ENCODE peak calls at places on chromosomes 5 and 9, in five cellular contexts. U, J, Z, D and H are unnamed samples.

GRCh38 chr5:75496026-75496425 is 15.4 kb downstream of the CERT1 start:
- DNase-seq in D (no peak), U (no peak), Z (no peak), J (no peak), H (no peak)

GRCh38 chr9:92332577-92333287 is 7.0 kb downstream of the CENPP start:
- DNase-seq in U (peak; percentile 30), Z (no peak), J (no peak), D (no peak), H (peak; percentile 43)

GRCh38 chr5:1516615-1517601 is 6.9 kb downstream of the LPCAT1 start:
- DNase-seq in J (peak; percentile 48), U (no peak), Z (no peak), D (no peak), H (peak; percentile 93)

GRCh38 chr9:114077162-114077837 is 800 bp downstream of the AMBP start:
- DNase-seq in J (no peak), D (no peak), U (no peak), Z (no peak), H (no peak)

GRCh38 chr5:92704590-92704989 is 876.4 kb downstream of the NR2F1-AS1 start:
- DNase-seq in U (no peak), J (no peak), D (no peak), Z (no peak), H (peak; percentile 8)

GRCh38 chr9:125522328-125522725 is 184.7 kb downstream of the MAPKAP1 start:
- DNase-seq in Z (no peak), D (no peak), U (no peak), J (no peak), H (peak; percentile 76)

GRCh38 chr9:16266648-16267276 is 603.7 kb downstream of the BNC2 start:
- DNase-seq in Z (no peak), U (no peak), J (peak; percentile 45), D (peak; percentile 10), H (no peak)

GRCh38 chr5:133192716-133193115 is 140.9 kb downstream of the HSPA4 start:
- DNase-seq in U (no peak), D (no peak), Z (no peak), J (no peak), H (no peak)

GRCh38 chr9:93041108-93041802 is 17.2 kb upstream of the SUSD3 start:
- DNase-seq in J (peak; percentile 59), Z (no peak), D (peak; percentile 74), U (no peak), H (no peak)

GRCh38 chr5:33772276-33772990 is 119.4 kb downstream of the ADAMTS12 start:
- DNase-seq in J (no peak), U (no peak), D (no peak), Z (no peak), H (peak; percentile 80)

GRCh38 chr9:12847591-12847990 is 72.8 kb downstream of the LURAP1L start:
- DNase-seq in U (no peak), J (peak; percentile 7), Z (no peak), D (no peak), H (peak; percentile 53)

GRCh38 chr9:98515506-98516204 is 193.1 kb downstream of the GABBR2 start:
- DNase-seq in U (no peak), J (no peak), Z (no peak), D (no peak), H (no peak)

GRCh38 chr5:172102913-172103629 is 85.0 kb downstream of the STK10 start:
- DNase-seq in D (peak; percentile 61), Z (no peak), J (peak; percentile 73), U (no peak), H (peak; percentile 95)

GRCh38 chr9:77166193-77166592 is 11.1 kb upstream of the VPS13A start:
- DNase-seq in D (no peak), Z (no peak), J (no peak), U (no peak), H (no peak)

GRCh38 chr9:77161191-77161590 is 16.1 kb upstream of the VPS13A start:
- DNase-seq in Z (no peak), U (no peak), J (no peak), D (no peak), H (no peak)

GRCh38 chr9:77161966-77162365 is 15.4 kb upstream of the VPS13A start:
- DNase-seq in J (no peak), U (no peak), D (no peak), Z (no peak), H (no peak)

GRCh38 chr9:77162366-77162765 is 15.0 kb upstream of the VPS13A start:
- DNase-seq in Z (no peak), D (no peak), J (no peak), U (no peak), H (no peak)

DNA sequence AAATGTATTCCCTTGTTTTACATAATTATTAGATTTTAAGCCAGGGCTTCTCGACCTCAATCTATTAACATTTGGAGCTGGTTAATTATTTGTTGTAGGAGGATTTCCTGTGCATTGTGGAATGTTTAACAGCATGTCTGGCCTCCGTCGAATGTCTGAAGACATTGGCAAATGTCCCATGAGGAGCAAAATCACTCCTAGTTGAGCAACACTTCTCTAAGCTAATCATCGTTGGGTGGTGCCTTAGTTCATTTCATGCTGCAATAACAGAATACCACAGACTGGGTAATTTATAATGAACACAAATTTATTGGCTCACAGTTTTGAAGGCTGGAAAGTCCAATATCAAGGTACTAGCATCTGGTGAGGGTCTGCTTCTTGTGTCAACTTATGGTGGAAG is 13.4 kb upstream of the VPS13A start:
- DNase-seq in Z (no peak), D (no peak), U (no peak), J (no peak), H (peak; percentile 58)
- TF ChIP-seq USF2 in Z (no peak), D (no peak), U (no peak), J (no peak), H (no peak)

GRCh38 chr5:123035950-123036390 is 555 bp downstream of the PPIC start:
- DNase-seq in J (peak; percentile 70), U (peak; percentile 79), Z (no peak), D (peak; percentile 25), H (peak; percentile 29)
- TF ChIP-seq RCOR1 in J (no peak), U (no peak), Z (no peak), D (no peak), H (no peak)

GRCh38 chr5:39167141-39167972 is 52.0 kb downstream of the FYB1 start:
- DNase-seq in J (peak; percentile 24), Z (no peak), U (no peak), D (peak; percentile 42), H (peak; percentile 28)

GRCh38 chr5:39160576-39161213 is 58.7 kb downstream of the FYB1 start:
- DNase-seq in Z (no peak), D (no peak), J (no peak), U (no peak), H (no peak)

GRCh38 chr5:39161578-39161977 is 57.8 kb downstream of the FYB1 start:
- DNase-seq in J (no peak), U (no peak), Z (no peak), D (no peak), H (no peak)

GRCh38 chr5:39164529-39165402 is 54.6 kb downstream of the FYB1 start:
- DNase-seq in U (no peak), J (no peak), D (peak; percentile 45), Z (no peak), H (peak; percentile 19)

GRCh38 chr5:39164016-39164415 is 55.3 kb downstream of the FYB1 start:
- DNase-seq in D (no peak), Z (no peak), J (no peak), U (no peak), H (no peak)
- TF ChIP-seq USF2 in D (peak; percentile 75), Z (no peak), J (no peak), U (no peak), H (no peak)

DNA sequence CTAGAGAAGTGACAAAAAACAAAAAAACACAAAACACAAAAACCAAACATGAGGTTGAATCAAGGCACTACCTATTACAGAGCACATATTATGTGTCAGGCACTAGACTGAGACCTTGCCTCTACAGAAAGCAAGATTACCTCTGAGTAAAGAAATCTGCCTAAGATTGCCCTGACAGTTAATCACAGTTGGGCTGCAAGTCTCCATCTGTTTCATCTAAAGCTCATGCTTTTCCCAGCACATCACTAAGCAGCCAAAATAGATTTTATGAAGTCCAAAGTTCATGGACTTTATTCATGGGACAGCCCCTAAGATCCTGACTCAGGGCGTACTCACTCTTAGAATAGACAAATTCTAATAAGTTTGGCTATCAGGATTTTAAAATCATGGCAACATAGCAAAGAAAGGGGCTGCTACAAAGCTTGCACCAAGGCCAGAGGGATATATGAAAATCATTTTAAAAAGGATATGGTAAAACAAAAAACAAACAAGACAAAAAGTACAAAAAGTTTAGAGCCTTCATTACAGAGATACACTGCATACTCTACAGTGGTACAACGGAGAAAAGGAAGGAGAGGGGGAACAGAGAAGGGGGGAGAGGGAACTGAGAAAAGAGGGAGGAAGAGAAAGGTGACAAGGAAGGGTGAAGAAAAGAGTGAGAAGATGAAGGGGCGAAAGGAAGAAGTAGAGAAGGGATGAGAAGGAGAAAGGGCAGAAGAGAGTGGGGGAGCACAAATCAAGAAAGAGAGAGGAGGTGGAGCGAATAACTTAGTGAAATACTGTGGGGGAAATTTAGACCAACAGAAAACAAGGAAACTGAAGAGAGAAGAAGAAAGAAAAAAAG is 58.2 kb downstream of the RICTOR start:
- DNase-seq in D (no peak), Z (no peak), U (no peak), J (peak; percentile 40), H (peak; percentile 90)
- TF ChIP-seq RCOR1 in D (no peak), Z (no peak), U (no peak), J (no peak), H (no peak)

GRCh38 chr5:176693477-176693851 is 46.2 kb downstream of the TSPAN17 start:
- DNase-seq in Z (no peak), D (no peak), U (no peak), J (no peak), H (no peak)
- TF ChIP-seq USF2 in Z (no peak), D (no peak), U (no peak), J (no peak), H (no peak)

DNA sequence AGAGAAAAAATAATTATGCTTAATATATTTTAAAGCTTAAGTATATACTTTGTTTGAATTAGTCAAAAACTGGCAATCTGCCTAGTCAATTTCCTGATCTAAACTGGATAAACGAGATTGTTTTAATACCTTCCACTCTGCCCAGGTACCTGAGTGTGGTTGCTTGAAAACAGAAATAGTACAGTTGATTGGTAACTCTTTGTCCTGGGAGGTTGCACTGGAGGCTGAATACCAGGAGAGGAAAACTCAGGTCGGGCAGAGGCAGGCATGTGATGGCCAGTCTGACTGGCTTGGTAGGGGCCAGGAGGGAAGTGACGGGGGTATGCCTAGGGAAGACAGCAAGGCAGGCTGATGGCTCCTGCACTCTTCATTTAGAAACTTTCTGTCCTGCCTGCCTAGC is 80.2 kb downstream of the PIK3R1 start:
- DNase-seq in U (no peak), J (no peak), D (no peak), Z (no peak), H (no peak)
- TF ChIP-seq RCOR1 in U (no peak), J (no peak), D (no peak), Z (no peak), H (no peak)

DNA sequence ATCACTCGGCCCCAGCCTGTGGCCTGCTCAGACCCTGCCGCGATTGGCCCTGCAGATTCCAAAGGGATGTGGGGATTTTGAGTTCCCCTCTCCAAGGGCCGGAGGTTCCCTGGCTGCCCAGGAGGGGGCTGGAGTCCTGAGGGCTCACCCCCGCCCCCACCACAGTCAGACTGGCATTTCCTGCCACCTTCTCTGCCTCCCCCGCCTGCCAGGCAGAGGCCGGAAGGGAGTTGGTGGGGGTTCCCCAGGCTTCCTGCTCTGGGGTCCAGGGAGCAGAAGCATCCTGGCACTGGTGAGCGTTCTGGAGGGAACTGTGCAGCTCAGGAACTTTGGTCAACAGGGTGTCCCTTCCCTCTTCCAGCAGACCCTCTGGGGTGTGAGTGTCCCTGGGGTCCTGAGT is 70.6 kb downstream of the RXRA start:
- DNase-seq in U (no peak), Z (no peak), D (no peak), J (no peak), H (no peak)
- TF ChIP-seq USF2 in U (no peak), Z (no peak), D (no peak), J (no peak), H (no peak)